ENCODE peak calls at places on chromosomes 7 and 10, in four cellular contexts. One of them, this sample, is unnamed.

GRCh38 chr10:19889279-19889678 is 73.0 kb downstream of the PLXDC2 start:
- DNase-seq in amniotic epithelial cell: no peak
- DNase-seq in T-helper 9 cell: no peak
- DNase-seq in fibroblast of lung: no peak
- DNase-seq in this sample: no peak

GRCh38 chr7:73741600-73741999 is 3.0 kb upstream of the ABHD11 start:
- DNase-seq in amniotic epithelial cell: no peak
- DNase-seq in fibroblast of lung: no peak
- DNase-seq in T-helper 9 cell: no peak
- DNase-seq in this sample: no peak

GRCh38 chr7:22333680-22334141 is 23.2 kb downstream of the RAPGEF5 start:
- DNase-seq in T-helper 9 cell: no peak
- DNase-seq in amniotic epithelial cell: no peak
- DNase-seq in fibroblast of lung: no peak
- DNase-seq in this sample: no peak

GRCh38 chr7:23331132-23331531 is 32.0 kb downstream of the MALSU1 start:
- DNase-seq in amniotic epithelial cell: no peak
- DNase-seq in T-helper 9 cell: no peak
- DNase-seq in fibroblast of lung: no peak
- DNase-seq in this sample: no peak

GRCh38 chr7:2729043-2729892 is 41.3 kb downstream of the AMZ1 start:
- DNase-seq in amniotic epithelial cell: no peak
- DNase-seq in fibroblast of lung: peak; percentile 46
- DNase-seq in T-helper 9 cell: no peak
- DNase-seq in this sample: no peak

GRCh38 chr7:25032774-25033743 is 53.1 kb upstream of the OSBPL3 start:
- DNase-seq in amniotic epithelial cell: no peak
- DNase-seq in T-helper 9 cell: no peak
- DNase-seq in fibroblast of lung: peak; percentile 10
- DNase-seq in this sample: no peak

GRCh38 chr10:35058134-35058533 is 32.0 kb downstream of the CUL2 start:
- DNase-seq in amniotic epithelial cell: peak; percentile 95
- DNase-seq in fibroblast of lung: peak; percentile 83
- DNase-seq in T-helper 9 cell: no peak
- DNase-seq in this sample: no peak

GRCh38 chr7:74083117-74083876 is at the start of gene LIMK1:
- DNase-seq in T-helper 9 cell: peak; percentile 79
- DNase-seq in amniotic epithelial cell: peak; percentile 69
- DNase-seq in fibroblast of lung: peak; percentile 86
- DNase-seq in this sample: no peak

GRCh38 chr7:116483271-116483942 is 16.1 kb upstream of the CAV2 start:
- DNase-seq in amniotic epithelial cell: no peak
- DNase-seq in T-helper 9 cell: no peak
- DNase-seq in fibroblast of lung: peak; percentile 41
- DNase-seq in this sample: no peak

GRCh38 chr10:30034433-30035137 is 24.8 kb downstream of the JCAD start:
- DNase-seq in fibroblast of lung: no peak
- DNase-seq in T-helper 9 cell: no peak
- DNase-seq in amniotic epithelial cell: no peak
- DNase-seq in this sample: no peak

GRCh38 chr7:111835066-111835465 is 272.8 kb upstream of the IMMP2L start:
- DNase-seq in amniotic epithelial cell: peak; percentile 63
- DNase-seq in T-helper 9 cell: no peak
- DNase-seq in fibroblast of lung: peak; percentile 81
- DNase-seq in this sample: no peak

GRCh38 chr7:27148031-27148775 is 629 bp upstream of the HOXA6 start:
- DNase-seq in amniotic epithelial cell: no peak
- DNase-seq in fibroblast of lung: peak; percentile 57
- DNase-seq in T-helper 9 cell: no peak
- DNase-seq in this sample: no peak

GRCh38 chr10:34351161-34351560 is 463.9 kb downstream of the PARD3 start:
- DNase-seq in amniotic epithelial cell: peak; percentile 24
- DNase-seq in T-helper 9 cell: no peak
- DNase-seq in fibroblast of lung: peak; percentile 34
- DNase-seq in this sample: no peak

GRCh38 chr10:85400981-85401695 is 965.5 kb downstream of the GRID1 start:
- DNase-seq in T-helper 9 cell: no peak
- DNase-seq in fibroblast of lung: no peak
- DNase-seq in amniotic epithelial cell: no peak
- DNase-seq in this sample: no peak

GRCh38 chr7:158606111-158606510 is 18.5 kb upstream of the PTPRN2 start:
- DNase-seq in amniotic epithelial cell: peak; percentile 72
- DNase-seq in fibroblast of lung: no peak
- DNase-seq in T-helper 9 cell: no peak
- DNase-seq in this sample: no peak

GRCh38 chr7:37216156-37216839 is 232.4 kb downstream of the ELMO1 start:
- DNase-seq in amniotic epithelial cell: peak; percentile 57
- DNase-seq in fibroblast of lung: no peak
- DNase-seq in T-helper 9 cell: no peak
- DNase-seq in this sample: no peak

GRCh38 chr10:36172574-36172973 is 530.5 kb upstream of the FZD8 start:
- DNase-seq in amniotic epithelial cell: peak; percentile 65
- DNase-seq in fibroblast of lung: peak; percentile 70
- DNase-seq in T-helper 9 cell: no peak
- DNase-seq in this sample: no peak

GRCh38 chr7:41763626-41764025 is 60.7 kb upstream of the INHBA start:
- DNase-seq in fibroblast of lung: no peak
- DNase-seq in amniotic epithelial cell: no peak
- DNase-seq in T-helper 9 cell: no peak
- DNase-seq in this sample: no peak

GRCh38 chr7:48718731-48719387 is 205.5 kb upstream of the CDC14C start:
- DNase-seq in T-helper 9 cell: no peak
- DNase-seq in amniotic epithelial cell: no peak
- DNase-seq in fibroblast of lung: no peak
- DNase-seq in this sample: no peak

This sample was measured in RWPE2.